ENCODE peak calls at places on chromosomes 1 and 21, in five cellular contexts. W is NCI-H2171 treated with DMSO at 0.1 percent for 48 hours; Q is KG1; J is stimulated activated CD8-positive, alpha-beta memory T cell treated with anti-CD3 and anti-CD28 coated beads, Interleukin-7, amount 100 ng/mL, for 24 hours; G is activated CD8-positive, alpha-beta memory T cell treated with anti-CD3 and anti-CD28 coated beads for 48 hours. I is an unnamed sample.

GRCh38 chr1:185073725-185074124 is 28.4 kb downstream of the RNF2 start:
- DNase-seq in Q (no peak), G (no peak), W (no peak), J (no peak), I (no peak)

GRCh38 chr1:27992271-27992670 is 32.5 kb downstream of the XKR8 start:
- DNase-seq in G (no peak), J (no peak), Q (no peak), W (no peak), I (no peak)

GRCh38 chr1:909861-910310 is 13.8 kb upstream of the SAMD11 start:
- DNase-seq in G (no peak), W (no peak), J (no peak), Q (no peak), I (no peak)

GRCh38 chr1:55329091-55329490 is 113.9 kb upstream of the USP24 start:
- DNase-seq in Q (no peak), W (no peak), G (no peak), J (no peak), I (peak)

GRCh38 chr1:246068113-246068512 is 439.0 kb downstream of the SMYD3 start:
- DNase-seq in W (no peak), G (no peak), Q (no peak), J (no peak), I (no peak)

GRCh38 chr21:17802568-17802967 is 16.6 kb downstream of the C21orf91 start:
- DNase-seq in G (no peak), Q (no peak), W (no peak), J (no peak), I (no peak)

GRCh38 chr1:230066466-230067404 is at the start of gene GALNT2:
- DNase-seq in J (peak), W (peak), G (peak), Q (peak), I (peak)

GRCh38 chr1:234603221-234604204 is 6.5 kb downstream of the IRF2BP2 start:
- DNase-seq in W (peak), J (no peak), G (no peak), Q (no peak), I (no peak)

GRCh38 chr1:13730751-13731482 is 30.9 kb downstream of the PRDM2 start:
- DNase-seq in W (peak), G (peak), Q (peak), J (peak), I (no peak)

GRCh38 chr1:70915258-70915657 is 132.4 kb downstream of the PTGER3 start:
- DNase-seq in W (no peak), Q (no peak), J (no peak), G (no peak), I (no peak)

GRCh38 chr1:156146749-156147405 is 6.5 kb upstream of the SEMA4A start:
- DNase-seq in Q (no peak), G (no peak), W (no peak), J (no peak), I (no peak)

GRCh38 chr1:35319988-35320713 is 51.6 kb downstream of the ZMYM4 start:
- DNase-seq in J (no peak), G (no peak), Q (no peak), W (no peak), I (peak)

GRCh38 chr21:39020751-39021474 is 162.3 kb downstream of the PSMG1 start:
- DNase-seq in J (no peak), W (no peak), G (no peak), Q (peak), I (no peak)

GRCh38 chr1:9143250-9143649 is 14.3 kb upstream of the GPR157 start:
- DNase-seq in G (no peak), W (no peak), Q (no peak), J (no peak), I (no peak)